ENCODE peak calls at places on chromosome 21, in ten cellular contexts. One of them, this sample, is unnamed.

GRCh38 chr21:33432496-33432895 is 29.3 kb downstream of the IFNGR2 start:
- DNase-seq in tibial nerve: no peak
- DNase-seq in brain microvascular endothelial cell: no peak
- DNase-seq in A673: no peak
- DNase-seq in cardiac fibroblast: no peak
- DNase-seq in keratinocyte: no peak
- DNase-seq in Peyer's patch: no peak
- DNase-seq in esophagus squamous epithelium: no peak
- DNase-seq in WERI-Rb-1: no peak
- DNase-seq in endodermal cell: no peak
- DNase-seq in this sample: no peak

GRCh38 chr21:32364387-32364786 is 28.4 kb downstream of the URB1 start:
- DNase-seq in esophagus squamous epithelium: no peak
- DNase-seq in WERI-Rb-1: no peak
- DNase-seq in brain microvascular endothelial cell: no peak
- DNase-seq in A673: no peak
- DNase-seq in tibial nerve: peak
- DNase-seq in cardiac fibroblast: no peak
- DNase-seq in Peyer's patch: no peak
- DNase-seq in keratinocyte: no peak
- DNase-seq in endodermal cell: no peak
- DNase-seq in this sample: peak

GRCh38 chr21:39774252-39774651 is 29.3 kb downstream of the IGSF5 start:
- DNase-seq in esophagus squamous epithelium: no peak
- DNase-seq in keratinocyte: no peak
- DNase-seq in Peyer's patch: no peak
- DNase-seq in A673: no peak
- DNase-seq in cardiac fibroblast: no peak
- DNase-seq in endodermal cell: no peak
- DNase-seq in tibial nerve: no peak
- DNase-seq in WERI-Rb-1: no peak
- DNase-seq in brain microvascular endothelial cell: no peak
- DNase-seq in this sample: no peak

GRCh38 chr21:29359718-29360117 is 61.0 kb downstream of the BACH1 start:
- DNase-seq in tibial nerve: no peak
- DNase-seq in esophagus squamous epithelium: no peak
- DNase-seq in endodermal cell: no peak
- DNase-seq in brain microvascular endothelial cell: no peak
- DNase-seq in keratinocyte: no peak
- DNase-seq in WERI-Rb-1: no peak
- DNase-seq in A673: no peak
- DNase-seq in Peyer's patch: no peak
- DNase-seq in cardiac fibroblast: peak
- DNase-seq in this sample: no peak

GRCh38 chr21:37005548-37006242 is 807 bp upstream of the RIPPLY3 start:
- DNase-seq in A673: no peak
- DNase-seq in WERI-Rb-1: no peak
- DNase-seq in brain microvascular endothelial cell: no peak
- DNase-seq in tibial nerve: no peak
- DNase-seq in keratinocyte: no peak
- DNase-seq in cardiac fibroblast: no peak
- DNase-seq in Peyer's patch: no peak
- DNase-seq in esophagus squamous epithelium: no peak
- DNase-seq in endodermal cell: no peak
- DNase-seq in this sample: no peak

GRCh38 chr21:32096411-32096810 is 182.4 kb downstream of the MIS18A start:
- DNase-seq in A673: peak
- DNase-seq in keratinocyte: no peak
- DNase-seq in tibial nerve: no peak
- DNase-seq in Peyer's patch: no peak
- DNase-seq in cardiac fibroblast: no peak
- DNase-seq in esophagus squamous epithelium: no peak
- DNase-seq in brain microvascular endothelial cell: no peak
- DNase-seq in endodermal cell: peak
- DNase-seq in WERI-Rb-1: peak
- DNase-seq in this sample: peak

GRCh38 chr21:43766734-43767497 is 9.2 kb downstream of the CSTB start:
- DNase-seq in keratinocyte: no peak
- DNase-seq in A673: no peak
- DNase-seq in cardiac fibroblast: no peak
- DNase-seq in Peyer's patch: no peak
- DNase-seq in tibial nerve: no peak
- DNase-seq in WERI-Rb-1: no peak
- DNase-seq in endodermal cell: no peak
- DNase-seq in esophagus squamous epithelium: no peak
- DNase-seq in brain microvascular endothelial cell: no peak
- DNase-seq in this sample: no peak

GRCh38 chr21:15222711-15223110 is 157.9 kb upstream of the NRIP1 start:
- DNase-seq in Peyer's patch: no peak
- DNase-seq in keratinocyte: no peak
- DNase-seq in cardiac fibroblast: peak
- DNase-seq in A673: no peak
- DNase-seq in tibial nerve: no peak
- DNase-seq in WERI-Rb-1: no peak
- DNase-seq in brain microvascular endothelial cell: no peak
- DNase-seq in endodermal cell: no peak
- DNase-seq in esophagus squamous epithelium: no peak
- DNase-seq in this sample: no peak

GRCh38 chr21:29130234-29130993 is at the start of gene MAP3K7CL:
- DNase-seq in A673: no peak
- DNase-seq in brain microvascular endothelial cell: peak
- DNase-seq in Peyer's patch: no peak
- DNase-seq in WERI-Rb-1: no peak
- DNase-seq in cardiac fibroblast: peak
- DNase-seq in keratinocyte: peak
- DNase-seq in tibial nerve: peak
- DNase-seq in endodermal cell: no peak
- DNase-seq in esophagus squamous epithelium: no peak
- DNase-seq in this sample: no peak

DNA sequence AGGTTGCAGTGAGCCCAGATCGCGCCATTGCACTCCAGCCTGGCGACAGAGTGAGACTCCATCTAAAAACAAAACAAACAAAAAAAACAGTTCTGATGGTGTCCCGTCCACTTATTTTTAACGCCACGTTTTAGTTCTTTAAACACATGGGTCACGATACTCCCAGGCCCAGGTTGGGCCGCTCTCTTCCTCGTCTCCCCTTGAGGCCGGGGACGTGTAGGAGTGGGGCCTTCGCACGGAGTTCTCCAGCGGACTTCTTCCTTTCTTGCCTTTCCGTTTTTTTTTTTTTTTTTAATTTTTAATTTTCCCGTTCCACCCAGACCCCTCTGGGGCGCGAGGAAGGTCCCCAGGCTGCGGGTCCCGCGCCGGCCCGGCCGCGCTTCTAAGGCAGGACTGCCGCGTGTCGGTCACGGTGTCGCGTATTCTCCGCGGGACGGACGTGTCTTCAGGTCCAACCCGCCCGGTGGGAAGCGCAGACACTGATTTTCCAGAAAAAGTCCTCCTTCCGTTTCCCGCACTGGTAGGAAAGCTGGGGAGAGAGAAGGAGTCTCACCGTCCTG is 47.5 kb upstream of the SLC19A1 start:
- DNase-seq in A673: no peak
- DNase-seq in esophagus squamous epithelium: no peak
- DNase-seq in Peyer's patch: no peak
- DNase-seq in brain microvascular endothelial cell: no peak
- DNase-seq in WERI-Rb-1: peak
- DNase-seq in keratinocyte: no peak
- DNase-seq in cardiac fibroblast: no peak
- DNase-seq in endodermal cell: no peak
- DNase-seq in tibial nerve: no peak
- DNase-seq in this sample: no peak
- H3K4me3 ChIP-seq in A673: no peak
- H3K4me3 ChIP-seq in esophagus squamous epithelium: peak
- H3K4me3 ChIP-seq in Peyer's patch: peak
- H3K4me3 ChIP-seq in brain microvascular endothelial cell: peak
- H3K4me3 ChIP-seq in WERI-Rb-1: no peak
- H3K4me3 ChIP-seq in keratinocyte: peak
- H3K4me3 ChIP-seq in cardiac fibroblast: peak
- H3K4me3 ChIP-seq in endodermal cell: peak
- H3K4me3 ChIP-seq in tibial nerve: peak
- H3K4me3 ChIP-seq in this sample: no peak

DNA sequence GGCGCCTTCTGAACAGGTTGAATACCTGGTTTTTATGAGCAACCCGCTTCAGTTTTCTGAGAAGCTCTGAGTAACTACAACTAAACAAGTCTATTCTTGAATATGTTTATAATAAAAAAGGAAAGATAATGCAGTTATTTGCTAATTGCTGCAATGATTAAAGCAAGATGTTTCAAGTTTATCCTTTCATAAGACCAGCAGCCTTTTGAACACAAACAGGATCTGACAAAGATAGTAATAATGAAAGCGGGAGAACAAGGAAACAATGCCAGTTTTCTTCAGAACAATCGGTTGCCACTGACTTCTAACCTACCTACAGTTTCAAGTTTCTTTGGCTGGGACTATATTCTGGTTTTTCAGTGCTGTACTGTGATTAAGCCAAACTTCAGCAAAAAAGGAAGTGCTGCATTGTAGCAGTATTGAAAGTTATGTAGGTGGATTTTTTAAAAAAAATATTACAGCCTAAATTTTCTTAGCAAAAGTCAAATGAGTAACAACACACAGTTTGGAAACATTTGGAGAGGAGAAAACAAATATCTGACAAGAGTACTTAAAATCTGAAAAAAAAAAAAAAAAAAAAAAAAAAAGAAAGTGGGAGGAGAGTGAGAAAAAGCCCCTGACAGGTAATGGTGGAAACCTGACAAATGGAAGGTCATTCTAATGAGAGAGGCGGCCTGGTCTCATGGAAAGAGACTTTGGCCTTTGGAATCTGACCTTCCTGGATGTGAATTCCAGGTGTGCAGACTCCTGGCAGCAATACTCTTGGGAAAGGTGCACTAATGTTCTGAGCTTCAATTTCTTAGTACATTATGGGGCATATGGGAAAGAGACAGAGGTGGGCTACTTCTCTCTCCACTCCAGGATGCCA is 11.4 kb downstream of the KCNJ15 start:
- DNase-seq in esophagus squamous epithelium: no peak
- DNase-seq in keratinocyte: no peak
- DNase-seq in brain microvascular endothelial cell: no peak
- DNase-seq in A673: no peak
- DNase-seq in tibial nerve: no peak
- DNase-seq in Peyer's patch: no peak
- DNase-seq in WERI-Rb-1: no peak
- DNase-seq in cardiac fibroblast: no peak
- DNase-seq in endodermal cell: no peak
- DNase-seq in this sample: no peak
- H3K4me3 ChIP-seq in esophagus squamous epithelium: no peak
- H3K4me3 ChIP-seq in keratinocyte: peak
- H3K4me3 ChIP-seq in brain microvascular endothelial cell: no peak
- H3K4me3 ChIP-seq in A673: no peak
- H3K4me3 ChIP-seq in tibial nerve: no peak
- H3K4me3 ChIP-seq in Peyer's patch: no peak
- H3K4me3 ChIP-seq in WERI-Rb-1: no peak
- H3K4me3 ChIP-seq in cardiac fibroblast: no peak
- H3K4me3 ChIP-seq in endodermal cell: no peak
- H3K4me3 ChIP-seq in this sample: no peak

GRCh38 chr21:35438643-35439404 is 389.7 kb upstream of the RUNX1 start:
- DNase-seq in brain microvascular endothelial cell: no peak
- DNase-seq in Peyer's patch: peak
- DNase-seq in WERI-Rb-1: no peak
- DNase-seq in keratinocyte: no peak
- DNase-seq in A673: no peak
- DNase-seq in tibial nerve: no peak
- DNase-seq in cardiac fibroblast: peak
- DNase-seq in endodermal cell: peak
- DNase-seq in esophagus squamous epithelium: no peak
- DNase-seq in this sample: no peak
- H3K4me3 ChIP-seq in brain microvascular endothelial cell: no peak
- H3K4me3 ChIP-seq in Peyer's patch: no peak
- H3K4me3 ChIP-seq in WERI-Rb-1: no peak
- H3K4me3 ChIP-seq in keratinocyte: peak
- H3K4me3 ChIP-seq in A673: no peak
- H3K4me3 ChIP-seq in tibial nerve: no peak
- H3K4me3 ChIP-seq in cardiac fibroblast: no peak
- H3K4me3 ChIP-seq in endodermal cell: peak
- H3K4me3 ChIP-seq in esophagus squamous epithelium: no peak
- H3K4me3 ChIP-seq in this sample: no peak

GRCh38 chr21:44875341-44875740 is 1.9 kb upstream of the PTTG1IP start:
- DNase-seq in endodermal cell: no peak
- DNase-seq in brain microvascular endothelial cell: no peak
- DNase-seq in tibial nerve: peak
- DNase-seq in keratinocyte: no peak
- DNase-seq in Peyer's patch: no peak
- DNase-seq in WERI-Rb-1: no peak
- DNase-seq in cardiac fibroblast: peak
- DNase-seq in esophagus squamous epithelium: no peak
- DNase-seq in A673: peak
- DNase-seq in this sample: peak
- H3K4me3 ChIP-seq in endodermal cell: peak
- H3K4me3 ChIP-seq in brain microvascular endothelial cell: no peak
- H3K4me3 ChIP-seq in tibial nerve: peak
- H3K4me3 ChIP-seq in keratinocyte: peak
- H3K4me3 ChIP-seq in Peyer's patch: peak
- H3K4me3 ChIP-seq in WERI-Rb-1: no peak
- H3K4me3 ChIP-seq in cardiac fibroblast: peak
- H3K4me3 ChIP-seq in esophagus squamous epithelium: peak
- H3K4me3 ChIP-seq in A673: peak
- H3K4me3 ChIP-seq in this sample: peak

DNA sequence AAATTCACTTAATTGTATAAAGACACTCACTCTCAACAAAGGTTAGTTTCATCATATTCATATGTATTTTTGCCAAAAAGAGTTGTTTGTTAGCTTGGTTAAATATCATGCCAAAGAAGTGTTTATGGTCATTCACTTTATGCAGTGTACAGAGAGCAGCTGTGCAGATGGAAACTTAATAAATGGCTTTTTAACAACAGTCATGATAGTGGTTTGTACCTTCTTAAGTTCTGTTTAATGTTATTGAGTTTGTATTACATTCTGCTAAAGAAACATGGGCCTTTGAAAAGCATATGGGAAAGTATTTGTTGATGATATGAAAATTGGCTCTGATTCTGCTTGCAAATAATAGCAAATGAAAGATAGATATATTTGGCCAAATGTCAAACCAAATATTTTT is 607.3 kb downstream of the NCAM2 start:
- DNase-seq in A673: no peak
- DNase-seq in esophagus squamous epithelium: no peak
- DNase-seq in brain microvascular endothelial cell: no peak
- DNase-seq in keratinocyte: no peak
- DNase-seq in tibial nerve: no peak
- DNase-seq in cardiac fibroblast: no peak
- DNase-seq in Peyer's patch: no peak
- DNase-seq in WERI-Rb-1: no peak
- DNase-seq in endodermal cell: no peak
- DNase-seq in this sample: no peak
- H3K4me3 ChIP-seq in A673: no peak
- H3K4me3 ChIP-seq in esophagus squamous epithelium: no peak
- H3K4me3 ChIP-seq in brain microvascular endothelial cell: no peak
- H3K4me3 ChIP-seq in keratinocyte: no peak
- H3K4me3 ChIP-seq in tibial nerve: no peak
- H3K4me3 ChIP-seq in cardiac fibroblast: no peak
- H3K4me3 ChIP-seq in Peyer's patch: no peak
- H3K4me3 ChIP-seq in WERI-Rb-1: no peak
- H3K4me3 ChIP-seq in endodermal cell: no peak
- H3K4me3 ChIP-seq in this sample: no peak

DNA sequence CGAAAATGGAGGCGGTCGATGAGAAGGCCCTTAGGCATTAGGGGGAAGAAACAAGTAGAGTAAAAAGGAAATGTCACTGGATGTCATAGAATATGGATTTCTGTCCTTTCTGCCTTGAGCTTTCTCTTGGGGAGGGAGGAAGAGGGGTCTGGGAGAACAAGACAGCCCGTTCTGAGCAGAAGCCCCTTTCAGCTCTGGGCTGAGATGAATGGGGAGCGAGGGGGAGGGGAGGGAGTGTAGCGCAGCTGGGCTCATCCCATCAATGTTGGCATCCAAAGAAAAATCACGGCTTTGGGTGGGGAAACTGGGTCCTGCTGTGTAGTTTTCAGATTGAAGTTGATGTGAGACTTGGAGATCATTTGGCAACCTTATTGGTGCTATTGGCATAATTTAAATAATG is 35.7 kb downstream of the ABCG1 start:
- DNase-seq in cardiac fibroblast: no peak
- DNase-seq in tibial nerve: no peak
- DNase-seq in WERI-Rb-1: no peak
- DNase-seq in endodermal cell: no peak
- DNase-seq in esophagus squamous epithelium: no peak
- DNase-seq in Peyer's patch: no peak
- DNase-seq in A673: no peak
- DNase-seq in brain microvascular endothelial cell: no peak
- DNase-seq in keratinocyte: no peak
- DNase-seq in this sample: no peak
- H3K4me3 ChIP-seq in cardiac fibroblast: no peak
- H3K4me3 ChIP-seq in tibial nerve: no peak
- H3K4me3 ChIP-seq in WERI-Rb-1: no peak
- H3K4me3 ChIP-seq in endodermal cell: no peak
- H3K4me3 ChIP-seq in esophagus squamous epithelium: no peak
- H3K4me3 ChIP-seq in Peyer's patch: no peak
- H3K4me3 ChIP-seq in A673: no peak
- H3K4me3 ChIP-seq in brain microvascular endothelial cell: no peak
- H3K4me3 ChIP-seq in keratinocyte: no peak
- H3K4me3 ChIP-seq in this sample: no peak